ENCODE peak calls at places on chromosomes 2 and 18, in nine cellular contexts. V is heart right ventricle, E is OCI-LY7, A is left ventricle myocardium inferior, M is WERI-Rb-1, U is right lobe of liver, Y is stomach, O is astrocyte, I is tibial artery. W is an unnamed sample.

GRCh38 chr2:235511187-235511661 is 17.4 kb downstream of the AGAP1 start:
- DNase-seq in I (no peak), Y (no peak), M (no peak), O (peak), E (no peak), V (no peak), U (no peak), A (no peak), W (no peak)

GRCh38 chr2:105379741-105380186 is 19.1 kb downstream of the FHL2 start:
- DNase-seq in I (no peak), U (no peak), O (no peak), V (no peak), E (no peak), A (no peak), Y (peak), M (no peak), W (peak)

GRCh38 chr2:64804651-64805050 is 150.9 kb upstream of the SERTAD2 start:
- DNase-seq in I (no peak), V (no peak), M (no peak), E (no peak), A (no peak), O (peak), Y (no peak), U (no peak), W (no peak)

GRCh38 chr2:2523395-2524339 is 192.6 kb upstream of the MYT1L start:
- DNase-seq in V (no peak), A (no peak), O (no peak), U (no peak), I (no peak), E (no peak), M (peak), Y (no peak), W (no peak)

GRCh38 chr2:172246649-172247048 is 143.9 kb upstream of the DLX2 start:
- DNase-seq in M (no peak), V (no peak), Y (no peak), O (peak), U (no peak), A (no peak), E (no peak), I (no peak), W (no peak)

GRCh38 chr2:12027136-12027535 is 280.7 kb downstream of the LPIN1 start:
- DNase-seq in O (no peak), U (no peak), M (no peak), A (no peak), E (no peak), V (no peak), Y (no peak), I (no peak), W (no peak)

GRCh38 chr2:165793779-165794519 is at the start of gene GALNT3:
- DNase-seq in A (no peak), O (no peak), V (peak), E (no peak), Y (peak), I (no peak), U (peak), M (no peak), W (no peak)

GRCh38 chr2:156903335-156903734 is 354.2 kb upstream of the GALNT5 start:
- DNase-seq in I (no peak), E (no peak), V (no peak), U (no peak), M (no peak), A (no peak), Y (no peak), O (peak), W (no peak)

GRCh38 chr2:36811071-36811470 is 114.6 kb downstream of the VIT start:
- DNase-seq in U (no peak), V (no peak), O (no peak), Y (no peak), M (peak), I (no peak), A (no peak), E (no peak), W (no peak)

GRCh38 chr18:57748770-57749603 is 54.1 kb downstream of the ATP8B1 start:
- DNase-seq in A (no peak), I (no peak), E (peak), Y (peak), U (no peak), M (no peak), V (no peak), O (peak), W (no peak)

GRCh38 chr18:400466-400865 is 100.0 kb downstream of the COLEC12 start:
- DNase-seq in E (no peak), U (no peak), A (no peak), O (peak), V (no peak), M (no peak), Y (no peak), I (no peak), W (no peak)

GRCh38 chr18:59918320-59918755 is 18.5 kb downstream of the PMAIP1 start:
- DNase-seq in E (peak), O (peak), I (no peak), Y (peak), A (peak), V (peak), M (peak), U (peak), W (no peak)

GRCh38 chr2:25365241-25365640 is 23.5 kb upstream of the DNMT3A start:
- DNase-seq in E (no peak), O (no peak), U (no peak), Y (no peak), A (no peak), M (no peak), I (no peak), V (no peak), W (no peak)

GRCh38 chr18:43046324-43046723 is 69.2 kb downstream of the RIT2 start:
- DNase-seq in V (no peak), A (no peak), Y (no peak), U (no peak), O (no peak), I (no peak), M (no peak), E (no peak), W (no peak)

GRCh38 chr18:24727685-24728084 is 267.2 kb downstream of the HRH4 start:
- DNase-seq in E (peak), Y (no peak), I (no peak), V (no peak), M (peak), U (no peak), O (no peak), A (no peak), W (no peak)

GRCh38 chr2:135694711-135695110 is 46.9 kb upstream of the UBXN4 start:
- DNase-seq in U (no peak), I (no peak), A (no peak), Y (no peak), M (no peak), V (no peak), O (no peak), E (no peak), W (no peak)

GRCh38 chr2:8822218-8822617 is 15.2 kb downstream of the KIDINS220 start:
- DNase-seq in A (no peak), Y (no peak), E (no peak), I (no peak), O (no peak), U (peak), V (no peak), M (no peak), W (no peak)

GRCh38 chr18:10242922-10243680 is 211.3 kb upstream of the APCDD1 start:
- DNase-seq in A (no peak), O (no peak), V (no peak), E (no peak), I (no peak), Y (no peak), M (peak), U (no peak), W (no peak)

GRCh38 chr2:57621984-57622383 is 424.6 kb upstream of the VRK2 start:
- DNase-seq in A (no peak), V (no peak), U (no peak), Y (no peak), O (no peak), E (no peak), M (no peak), I (no peak), W (no peak)

GRCh38 chr2:45759310-45759851 is 107.9 kb downstream of the PRKCE start:
- DNase-seq in M (peak), I (no peak), O (peak), E (no peak), U (no peak), A (no peak), Y (no peak), V (no peak), W (no peak)

GRCh38 chr2:213004197-213004821 is 147.1 kb downstream of the IKZF2 start:
- DNase-seq in O (no peak), Y (no peak), A (no peak), U (no peak), M (no peak), E (no peak), V (no peak), I (no peak), W (no peak)

GRCh38 chr2:239462671-239463506 is 62.1 kb upstream of the HDAC4 start:
- DNase-seq in U (no peak), Y (peak), V (no peak), E (no peak), A (no peak), M (no peak), O (no peak), I (no peak), W (peak)

GRCh38 chr2:212197776-212198175 is 340.8 kb downstream of the ERBB4 start:
- DNase-seq in U (no peak), O (no peak), I (no peak), Y (no peak), V (no peak), M (no peak), E (no peak), A (no peak), W (no peak)

GRCh38 chr2:5576015-5576414 is 116.2 kb upstream of the SOX11 start:
- DNase-seq in U (no peak), Y (no peak), E (no peak), A (no peak), V (no peak), M (no peak), O (no peak), I (no peak), W (no peak)

GRCh38 chr2:20093263-20094141 is 42.1 kb upstream of the LAPTM4A start:
- DNase-seq in U (peak), E (no peak), V (peak), M (peak), O (peak), Y (peak), I (peak), A (peak), W (no peak)

GRCh38 chr2:10211822-10212438 is 89.4 kb downstream of the RRM2 start:
- DNase-seq in Y (no peak), V (no peak), M (no peak), E (no peak), I (no peak), A (no peak), O (no peak), U (no peak), W (no peak)

GRCh38 chr2:191053256-191053655 is 39.3 kb upstream of the STAT1 start:
- DNase-seq in V (no peak), O (no peak), M (no peak), U (no peak), Y (no peak), I (no peak), E (no peak), A (no peak), W (no peak)

GRCh38 chr2:105391058-105391627 is 7.7 kb downstream of the FHL2 start:
- DNase-seq in I (no peak), V (no peak), U (no peak), A (no peak), E (no peak), O (peak), M (no peak), Y (no peak), W (peak)

GRCh38 chr2:31234690-31235503 is 945 bp downstream of the EHD3 start:
- DNase-seq in E (no peak), Y (no peak), I (no peak), M (no peak), O (no peak), U (no peak), A (no peak), V (no peak), W (peak)

GRCh38 chr2:31237348-31238017 is 3.5 kb downstream of the EHD3 start:
- DNase-seq in A (no peak), O (no peak), V (no peak), U (no peak), E (no peak), Y (no peak), I (no peak), M (no peak), W (no peak)

GRCh38 chr2:31236433-31237205 is 2.7 kb downstream of the EHD3 start:
- DNase-seq in O (no peak), M (no peak), U (no peak), E (no peak), V (no peak), I (no peak), A (no peak), Y (no peak), W (peak)

GRCh38 chr2:31233741-31234689 is at the start of gene EHD3:
- DNase-seq in I (peak), O (peak), M (peak), E (peak), U (peak), Y (peak), A (peak), V (peak), W (peak)

GRCh38 chr2:31235504-31235902 is 1.6 kb downstream of the EHD3 start:
- DNase-seq in O (peak), I (no peak), A (no peak), U (no peak), M (no peak), Y (no peak), V (no peak), E (no peak), W (peak)
- TF ChIP-seq CTCF in O (no peak), I (no peak), A (no peak), U (no peak), M (no peak), Y (no peak), V (no peak), E (no peak), W (no peak)

GRCh38 chr2:160471950-160472349 is 21.7 kb downstream of the RBMS1 start:
- DNase-seq in Y (no peak), I (no peak), V (no peak), E (no peak), A (no peak), M (no peak), U (no peak), O (no peak), W (no peak)
- H3K4me3 ChIP-seq in Y (no peak), I (no peak), V (no peak), E (no peak), A (no peak), M (no peak), U (no peak), O (no peak), W (no peak)

DNA sequence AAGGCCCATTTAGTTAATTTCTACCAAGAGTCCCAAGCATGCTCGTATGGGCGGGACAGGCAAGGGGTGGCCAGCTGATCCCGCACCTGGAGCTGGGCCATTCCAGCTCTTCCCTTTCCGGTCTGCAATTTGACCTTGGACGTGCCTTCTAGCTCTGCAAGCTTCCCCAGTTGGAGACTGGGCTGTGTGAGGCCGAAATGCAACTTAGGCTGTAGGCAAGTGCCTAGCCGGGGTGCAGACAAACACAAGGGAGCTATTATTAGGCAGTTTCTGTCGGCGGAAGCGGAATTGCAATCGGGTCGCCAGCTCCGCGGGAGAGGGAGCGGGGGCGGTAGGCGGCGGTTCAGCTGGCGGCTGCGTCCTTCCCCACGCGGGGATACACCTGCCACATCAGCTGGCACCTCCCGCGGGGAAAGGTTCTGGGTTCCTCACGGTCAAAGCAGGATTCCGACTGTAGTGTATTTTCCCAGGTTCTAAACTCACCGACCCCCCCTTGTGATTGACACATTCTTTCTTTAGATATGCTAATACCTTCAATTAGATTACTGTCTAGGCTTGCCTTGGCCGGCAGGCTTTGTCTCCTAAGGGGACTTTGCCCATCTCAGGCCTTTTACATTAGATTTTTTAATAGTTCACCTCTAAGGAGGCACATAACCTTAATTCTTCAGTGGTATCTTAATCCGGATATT is 17.1 kb upstream of the ZNF532 start:
- DNase-seq in I (no peak), M (peak), U (no peak), Y (no peak), A (peak), V (peak), E (no peak), O (no peak), W (no peak)
- H3K27ac ChIP-seq in I (no peak), M (no peak), U (no peak), Y (peak), A (peak), V (peak), E (no peak), O (no peak), W (no peak)

GRCh38 chr18:37684183-37684582 is 118.6 kb upstream of the CELF4 start:
- DNase-seq in M (no peak), E (no peak), V (no peak), O (no peak), Y (no peak), A (no peak), U (no peak), I (no peak), W (no peak)

GRCh38 chr18:37689841-37690240 is 124.2 kb upstream of the CELF4 start:
- DNase-seq in E (no peak), Y (no peak), A (no peak), O (no peak), U (no peak), M (no peak), I (no peak), V (no peak), W (no peak)

DNA sequence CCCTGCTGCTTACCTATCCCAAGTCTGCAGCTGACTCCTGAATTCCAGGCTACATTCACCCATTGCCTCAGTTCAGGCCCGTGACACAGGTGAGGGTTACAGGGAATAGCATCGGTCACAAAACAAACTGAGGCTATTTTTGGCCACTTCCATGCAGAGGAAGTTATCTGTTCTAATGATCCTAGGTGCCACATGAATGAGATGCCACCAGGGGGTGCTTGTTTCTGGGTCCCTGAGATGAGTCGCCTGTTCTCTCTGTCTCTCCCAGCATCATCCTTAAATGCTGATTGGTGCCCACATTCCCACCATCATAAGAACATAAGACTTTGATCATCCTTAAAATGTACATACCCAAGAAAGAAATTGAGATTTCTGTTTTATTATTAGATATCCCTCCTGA is 119.0 kb upstream of the CELF4 start:
- DNase-seq in V (no peak), U (no peak), A (no peak), Y (no peak), O (no peak), E (no peak), M (no peak), I (no peak), W (no peak)
- TF ChIP-seq CTCF in V (no peak), U (no peak), A (no peak), Y (no peak), O (no peak), E (peak), M (peak), I (no peak), W (no peak)

GRCh38 chr18:35973650-35974049 is 1.2 kb downstream of the RMP24 start:
- DNase-seq in V (no peak), I (no peak), E (no peak), U (no peak), O (no peak), M (no peak), A (no peak), Y (no peak), W (no peak)

GRCh38 chr18:35971661-35972196 is 750 bp upstream of the RMP24 start:
- DNase-seq in A (no peak), V (no peak), M (no peak), O (no peak), U (no peak), Y (no peak), E (no peak), I (no peak), W (no peak)

GRCh38 chr18:35972197-35973000 is at the start of gene RMP24:
- DNase-seq in O (peak), E (peak), U (peak), M (peak), I (peak), A (peak), Y (peak), V (peak), W (peak)

GRCh38 chr18:35969676-35970075 is 2.8 kb upstream of the RMP24 start:
- DNase-seq in A (no peak), V (no peak), U (no peak), I (no peak), M (no peak), O (no peak), Y (no peak), E (no peak), W (no peak)

GRCh38 chr18:35974181-35974580 is 1.7 kb downstream of the RMP24 start:
- DNase-seq in V (no peak), U (no peak), O (no peak), I (no peak), M (no peak), E (no peak), Y (no peak), A (no peak), W (no peak)
- H3K4me3 ChIP-seq in V (no peak), U (no peak), O (peak), I (no peak), M (no peak), E (no peak), Y (no peak), A (no peak), W (no peak)